ENCODE peak calls at places on chromosome 1, in seven cellular contexts. One of them, this sample, is unnamed.

GRCh38 chr1:24316659-24317058 is 2.5 kb upstream of the GRHL3 start:
- DNase-seq in GM12892: no peak
- DNase-seq in retina: no peak
- DNase-seq in RWPE2: no peak
- DNase-seq in effector memory CD8-positive, alpha-beta T cell: no peak
- DNase-seq in astrocyte of the spinal cord: no peak
- DNase-seq in activated CD8-positive, alpha-beta memory T cell treated with anti-CD3 and anti-CD28 coated beads, Interleukin-2, amount 10 ng/mL, durations not matched to agents 7 days and 5 days: no peak
- DNase-seq in this sample: no peak

GRCh38 chr1:117201808-117202207 is 8.9 kb downstream of the VTCN1 start:
- DNase-seq in GM12892: no peak
- DNase-seq in retina: no peak
- DNase-seq in RWPE2: no peak
- DNase-seq in effector memory CD8-positive, alpha-beta T cell: no peak
- DNase-seq in astrocyte of the spinal cord: no peak
- DNase-seq in activated CD8-positive, alpha-beta memory T cell treated with anti-CD3 and anti-CD28 coated beads, Interleukin-2, amount 10 ng/mL, durations not matched to agents 7 days and 5 days: no peak
- DNase-seq in this sample: no peak

GRCh38 chr1:46448109-46448911 is 41.3 kb upstream of the DMBX1 start:
- DNase-seq in GM12892: no peak
- DNase-seq in retina: no peak
- DNase-seq in RWPE2: no peak
- DNase-seq in effector memory CD8-positive, alpha-beta T cell: no peak
- DNase-seq in astrocyte of the spinal cord: no peak
- DNase-seq in activated CD8-positive, alpha-beta memory T cell treated with anti-CD3 and anti-CD28 coated beads, Interleukin-2, amount 10 ng/mL, durations not matched to agents 7 days and 5 days: no peak
- DNase-seq in this sample: no peak

GRCh38 chr1:150156868-150157603 is 7.3 kb downstream of the PLEKHO1 start:
- DNase-seq in GM12892: no peak
- DNase-seq in retina: no peak
- DNase-seq in RWPE2: no peak
- DNase-seq in effector memory CD8-positive, alpha-beta T cell: no peak
- DNase-seq in astrocyte of the spinal cord: peak
- DNase-seq in activated CD8-positive, alpha-beta memory T cell treated with anti-CD3 and anti-CD28 coated beads, Interleukin-2, amount 10 ng/mL, durations not matched to agents 7 days and 5 days: peak
- DNase-seq in this sample: no peak

GRCh38 chr1:56200446-56200845 is 378.9 kb downstream of the PLPP3 start:
- DNase-seq in GM12892: no peak
- DNase-seq in retina: peak
- DNase-seq in RWPE2: no peak
- DNase-seq in effector memory CD8-positive, alpha-beta T cell: no peak
- DNase-seq in astrocyte of the spinal cord: peak
- DNase-seq in activated CD8-positive, alpha-beta memory T cell treated with anti-CD3 and anti-CD28 coated beads, Interleukin-2, amount 10 ng/mL, durations not matched to agents 7 days and 5 days: no peak
- DNase-seq in this sample: no peak

GRCh38 chr1:111653695-111654094 is 34.1 kb downstream of the RAP1A start:
- DNase-seq in GM12892: no peak
- DNase-seq in retina: no peak
- DNase-seq in RWPE2: no peak
- DNase-seq in effector memory CD8-positive, alpha-beta T cell: no peak
- DNase-seq in astrocyte of the spinal cord: no peak
- DNase-seq in activated CD8-positive, alpha-beta memory T cell treated with anti-CD3 and anti-CD28 coated beads, Interleukin-2, amount 10 ng/mL, durations not matched to agents 7 days and 5 days: no peak
- DNase-seq in this sample: no peak

GRCh38 chr1:41819069-41819468 is 99.7 kb downstream of the HIVEP3 start:
- DNase-seq in GM12892: no peak
- DNase-seq in retina: no peak
- DNase-seq in RWPE2: no peak
- DNase-seq in effector memory CD8-positive, alpha-beta T cell: no peak
- DNase-seq in astrocyte of the spinal cord: no peak
- DNase-seq in activated CD8-positive, alpha-beta memory T cell treated with anti-CD3 and anti-CD28 coated beads, Interleukin-2, amount 10 ng/mL, durations not matched to agents 7 days and 5 days: no peak
- DNase-seq in this sample: no peak

GRCh38 chr1:94418664-94419655 is 771 bp downstream of the ABCD3 start:
- DNase-seq in GM12892: peak
- DNase-seq in retina: no peak
- DNase-seq in RWPE2: no peak
- DNase-seq in effector memory CD8-positive, alpha-beta T cell: peak
- DNase-seq in astrocyte of the spinal cord: peak
- DNase-seq in activated CD8-positive, alpha-beta memory T cell treated with anti-CD3 and anti-CD28 coated beads, Interleukin-2, amount 10 ng/mL, durations not matched to agents 7 days and 5 days: peak
- DNase-seq in this sample: no peak

GRCh38 chr1:115641762-115642167 is at the start of gene VANGL1:
- DNase-seq in GM12892: peak
- DNase-seq in retina: no peak
- DNase-seq in RWPE2: no peak
- DNase-seq in effector memory CD8-positive, alpha-beta T cell: peak
- DNase-seq in astrocyte of the spinal cord: peak
- DNase-seq in activated CD8-positive, alpha-beta memory T cell treated with anti-CD3 and anti-CD28 coated beads, Interleukin-2, amount 10 ng/mL, durations not matched to agents 7 days and 5 days: peak
- DNase-seq in this sample: no peak

GRCh38 chr1:68495968-68496679 is 758 bp downstream of the DEPDC1 start:
- DNase-seq in GM12892: peak
- DNase-seq in retina: no peak
- DNase-seq in RWPE2: no peak
- DNase-seq in effector memory CD8-positive, alpha-beta T cell: no peak
- DNase-seq in astrocyte of the spinal cord: no peak
- DNase-seq in activated CD8-positive, alpha-beta memory T cell treated with anti-CD3 and anti-CD28 coated beads, Interleukin-2, amount 10 ng/mL, durations not matched to agents 7 days and 5 days: no peak
- DNase-seq in this sample: no peak

GRCh38 chr1:46587072-46587471 is 17.0 kb downstream of the MKNK1 start:
- DNase-seq in GM12892: no peak
- DNase-seq in retina: no peak
- DNase-seq in RWPE2: no peak
- DNase-seq in effector memory CD8-positive, alpha-beta T cell: no peak
- DNase-seq in astrocyte of the spinal cord: no peak
- DNase-seq in activated CD8-positive, alpha-beta memory T cell treated with anti-CD3 and anti-CD28 coated beads, Interleukin-2, amount 10 ng/mL, durations not matched to agents 7 days and 5 days: no peak
- DNase-seq in this sample: no peak